ENCODE peak calls at places on chromosomes 16 and 17, in eight cellular contexts. C is fibroblast of lung, E is astrocyte of the spinal cord, Y is brain microvascular endothelial cell, I is HFFc6, R is left ventricle myocardium inferior, B is A673, L is lower leg skin. F is an unnamed sample.

GRCh38 chr17:70137451-70138230 is 31.7 kb upstream of the KCNJ2 start:
- DNase-seq in C (peak), E (peak), Y (peak), I (peak), R (no peak), B (peak), L (peak), F (peak)

GRCh38 chr16:77951788-77952187 is 70.6 kb upstream of the CLEC3A start:
- DNase-seq in C (no peak), E (no peak), Y (no peak), I (no peak), R (no peak), B (peak), L (no peak), F (no peak)

GRCh38 chr17:55089955-55090573 is 121.5 kb downstream of the STXBP4 start:
- DNase-seq in C (peak), E (peak), Y (peak), I (no peak), R (no peak), B (peak), L (no peak), F (no peak)

GRCh38 chr16:7849891-7850290 is 517.2 kb downstream of the RBFOX1 start:
- DNase-seq in C (no peak), E (no peak), Y (no peak), I (no peak), R (no peak), B (no peak), L (no peak), F (no peak)

GRCh38 chr16:83713597-83713996 is 94.2 kb upstream of the HSBP1 start:
- DNase-seq in C (no peak), E (no peak), Y (no peak), I (no peak), R (no peak), B (peak), L (no peak), F (no peak)

GRCh38 chr16:88065747-88066142 is 114.5 kb downstream of the BANP start:
- DNase-seq in C (no peak), E (no peak), Y (no peak), I (no peak), R (peak), B (no peak), L (no peak), F (peak)

GRCh38 chr17:20154601-20155000 is 145.4 kb downstream of the SPECC1 start:
- DNase-seq in C (no peak), E (no peak), Y (no peak), I (no peak), R (no peak), B (no peak), L (no peak), F (no peak)

GRCh38 chr17:80694085-80694991 is 149.7 kb downstream of the RPTOR start:
- DNase-seq in C (no peak), E (no peak), Y (no peak), I (no peak), R (no peak), B (no peak), L (no peak), F (no peak)

GRCh38 chr17:83201206-83202001 is 122.0 kb downstream of the METRNL start:
- DNase-seq in C (no peak), E (no peak), Y (no peak), I (no peak), R (no peak), B (no peak), L (peak), F (peak)

GRCh38 chr17:73420897-73421296 is 109.1 kb upstream of the CDC42EP4 start:
- DNase-seq in C (no peak), E (peak), Y (peak), I (no peak), R (no peak), B (peak), L (no peak), F (no peak)

GRCh38 chr17:75707096-75707720 is 14.1 kb upstream of the ITGB4 start:
- DNase-seq in C (peak), E (peak), Y (peak), I (peak), R (peak), B (no peak), L (no peak), F (peak)

GRCh38 chr17:19738757-19739156 is 9.3 kb downstream of the ALDH3A1 start:
- DNase-seq in C (no peak), E (no peak), Y (no peak), I (no peak), R (no peak), B (no peak), L (no peak), F (no peak)

GRCh38 chr17:67022451-67022810 is 21.9 kb upstream of the CACNG1 start:
- DNase-seq in C (no peak), E (no peak), Y (no peak), I (no peak), R (no peak), B (no peak), L (no peak), F (peak)

GRCh38 chr16:10408824-10409381 is 23.0 kb downstream of the ATF7IP2 start:
- DNase-seq in C (no peak), E (peak), Y (no peak), I (no peak), R (no peak), B (no peak), L (no peak), F (no peak)

GRCh38 chr17:10316986-10317834 is 55.6 kb downstream of the MYH13 start:
- DNase-seq in C (peak), E (peak), Y (peak), I (peak), R (peak), B (peak), L (peak), F (peak)
- TF ChIP-seq CTCF in C (no peak), E (peak), Y (peak), I (peak), R (peak), B (peak), L (no peak), F (peak)

GRCh38 chr17:78826836-78827509 is 13.6 kb downstream of the USP36 start:
- DNase-seq in C (no peak), E (no peak), Y (no peak), I (no peak), R (no peak), B (no peak), L (no peak), F (no peak)

GRCh38 chr17:78825696-78826095 is 14.9 kb downstream of the USP36 start:
- DNase-seq in C (no peak), E (no peak), Y (no peak), I (no peak), R (no peak), B (no peak), L (no peak), F (no peak)

GRCh38 chr17:78829477-78829876 is 11.1 kb downstream of the USP36 start:
- DNase-seq in C (no peak), E (no peak), Y (no peak), I (no peak), R (no peak), B (no peak), L (no peak), F (no peak)

GRCh38 chr17:78826426-78826825 is 14.2 kb downstream of the USP36 start:
- DNase-seq in C (no peak), E (peak), Y (peak), I (no peak), R (no peak), B (no peak), L (no peak), F (no peak)

DNA sequence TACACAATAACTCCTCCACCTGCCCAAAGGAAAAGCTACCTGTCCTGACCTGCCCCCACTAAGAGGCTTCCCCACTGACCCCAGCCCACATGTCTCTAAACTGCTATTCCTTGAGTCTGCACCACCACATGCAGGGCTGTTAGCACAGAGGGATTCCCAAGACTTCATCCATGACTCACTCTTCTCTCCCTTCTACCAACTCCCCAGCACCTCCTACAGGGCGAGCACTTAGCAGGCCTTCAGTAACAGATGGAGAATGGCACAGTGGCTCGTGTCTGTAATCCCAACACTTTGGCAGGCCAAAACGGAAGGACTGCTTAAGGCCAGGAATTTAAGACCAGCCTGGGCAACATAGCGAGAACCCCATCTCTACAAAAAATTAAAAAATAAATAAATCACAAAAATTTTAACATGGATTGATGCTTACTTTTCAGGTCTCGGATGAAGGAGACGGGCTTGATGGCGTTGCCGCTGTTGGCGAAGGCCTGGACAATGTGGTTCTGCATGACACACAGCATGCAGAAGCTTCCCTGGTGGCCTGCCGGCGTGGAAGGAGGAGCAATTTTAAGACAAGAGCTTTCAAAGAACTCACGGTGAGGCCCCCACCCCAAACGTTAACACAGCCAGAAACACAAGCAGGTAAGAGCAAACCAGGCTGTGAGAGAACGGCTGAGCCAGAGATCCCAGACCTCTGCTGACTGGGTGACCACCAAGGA is 12.0 kb downstream of the USP36 start:
- DNase-seq in C (peak), E (peak), Y (peak), I (peak), R (no peak), B (peak), L (no peak), F (no peak)
- TF ChIP-seq CTCF in C (peak), E (peak), Y (peak), I (peak), R (no peak), B (peak), L (no peak), F (no peak)

DNA sequence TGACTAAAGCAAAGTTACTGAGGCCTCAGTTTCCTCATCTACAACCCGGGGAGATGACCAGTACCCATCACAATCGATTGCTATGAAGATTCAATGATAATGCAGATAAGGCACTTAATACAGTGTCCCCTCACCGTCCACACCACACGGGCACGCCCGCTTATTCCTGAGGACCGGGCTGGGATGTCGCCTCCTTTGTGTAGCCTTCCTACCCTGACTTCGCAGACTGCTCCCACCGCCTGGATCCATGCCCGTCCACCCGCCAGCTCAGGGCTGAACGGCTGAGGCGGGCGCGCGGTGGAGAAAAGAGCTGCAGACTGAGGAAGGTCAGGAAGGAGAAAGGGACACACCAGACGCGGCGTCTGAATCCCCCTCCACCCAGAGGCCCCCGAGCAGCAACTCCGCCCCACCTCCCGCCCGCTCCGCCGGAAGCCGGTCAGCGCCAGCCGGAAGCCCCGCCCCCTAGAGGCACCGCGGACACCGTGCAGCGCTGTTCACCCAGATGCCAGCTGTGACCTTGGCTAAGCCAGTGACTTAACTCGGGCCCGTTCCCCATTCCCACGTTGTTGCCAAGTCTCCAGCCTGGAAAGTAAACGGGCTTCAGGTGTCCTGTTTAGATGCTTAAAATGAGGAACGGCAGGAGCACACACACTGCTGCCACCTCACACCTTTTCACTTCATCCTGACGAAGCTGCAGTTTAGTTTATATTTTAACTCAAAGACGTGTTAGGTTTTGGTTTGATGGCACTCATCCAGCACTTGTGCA is at the start of gene KRABD2:
- DNase-seq in C (peak), E (peak), Y (peak), I (peak), R (peak), B (peak), L (peak), F (peak)
- TF ChIP-seq CTCF in C (peak), E (peak), Y (peak), I (peak), R (peak), B (peak), L (no peak), F (peak)

GRCh38 chr16:85514601-85515318 is 98.4 kb upstream of the GSE1 start:
- DNase-seq in C (peak), E (peak), Y (peak), I (peak), R (peak), B (peak), L (peak), F (peak)

GRCh38 chr16:85513180-85513579 is 99.9 kb upstream of the GSE1 start:
- DNase-seq in C (no peak), E (no peak), Y (no peak), I (no peak), R (no peak), B (no peak), L (no peak), F (no peak)

GRCh38 chr16:85515319-85515745 is 97.8 kb upstream of the GSE1 start:
- DNase-seq in C (no peak), E (no peak), Y (no peak), I (no peak), R (no peak), B (peak), L (no peak), F (no peak)

GRCh38 chr16:85513649-85514048 is 99.5 kb upstream of the GSE1 start:
- DNase-seq in C (no peak), E (no peak), Y (no peak), I (no peak), R (no peak), B (no peak), L (no peak), F (no peak)

DNA sequence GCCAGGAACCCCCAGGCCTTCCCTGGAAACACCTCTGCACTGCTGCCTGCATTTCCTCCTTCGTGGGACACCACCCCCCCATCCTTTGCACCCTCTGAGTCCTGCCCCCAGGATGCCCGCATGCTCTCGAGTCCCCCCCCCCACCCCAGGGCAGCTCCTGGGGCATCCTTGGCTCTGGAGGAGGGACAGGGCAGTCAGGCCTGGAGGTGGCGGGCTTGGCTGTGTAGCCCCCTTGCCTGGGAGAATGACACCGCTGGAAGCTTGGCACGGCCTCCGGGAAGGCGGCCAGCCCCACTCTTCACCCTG is 98.9 kb upstream of the GSE1 start:
- DNase-seq in C (no peak), E (no peak), Y (no peak), I (no peak), R (peak), B (no peak), L (no peak), F (peak)
- TF ChIP-seq CTCF in C (no peak), E (no peak), Y (no peak), I (peak), R (no peak), B (no peak), L (no peak), F (no peak)

GRCh38 chr17:50699410-50699809 is 8.3 kb downstream of the ANKRD40 start:
- DNase-seq in C (no peak), E (no peak), Y (no peak), I (peak), R (no peak), B (no peak), L (no peak), F (no peak)

GRCh38 chr17:50696365-50696879 is 11.3 kb downstream of the ANKRD40 start:
- DNase-seq in C (no peak), E (no peak), Y (no peak), I (no peak), R (no peak), B (no peak), L (no peak), F (no peak)

GRCh38 chr17:50697076-50697475 is 10.6 kb downstream of the ANKRD40 start:
- DNase-seq in C (no peak), E (no peak), Y (no peak), I (no peak), R (no peak), B (no peak), L (no peak), F (no peak)

GRCh38 chr17:50693041-50693682 is 14.6 kb downstream of the ANKRD40 start:
- DNase-seq in C (peak), E (peak), Y (no peak), I (peak), R (no peak), B (no peak), L (no peak), F (no peak)

DNA sequence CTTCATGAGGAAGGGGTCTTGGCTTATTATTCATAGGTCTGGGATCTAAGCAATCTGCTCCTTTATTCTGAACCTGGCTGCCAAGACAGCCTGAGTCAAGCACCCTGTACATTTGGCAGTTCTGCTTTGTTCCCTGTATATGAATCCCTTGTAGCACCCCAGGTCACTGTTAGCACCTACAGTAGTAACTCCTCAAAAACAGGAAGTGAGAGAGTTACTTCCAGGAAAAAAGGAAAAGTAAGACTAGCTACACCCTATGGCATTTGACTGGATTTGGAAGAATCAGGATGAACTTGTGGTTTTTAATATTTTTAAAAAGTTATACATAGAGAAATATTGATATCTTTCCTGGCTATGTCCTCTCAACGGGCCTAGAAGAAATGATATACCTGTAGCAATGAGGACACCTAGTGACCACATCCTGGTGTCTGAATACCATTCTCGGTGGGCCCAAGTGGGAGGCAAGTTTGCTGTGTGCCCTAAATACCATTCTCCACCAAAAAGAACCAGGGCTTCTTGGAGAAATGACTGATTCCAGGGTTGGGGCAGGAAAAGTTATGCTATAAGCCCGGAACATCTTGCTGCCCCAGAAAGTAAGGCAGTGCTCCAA is 9.9 kb downstream of the ANKRD40 start:
- DNase-seq in C (no peak), E (no peak), Y (no peak), I (no peak), R (no peak), B (no peak), L (no peak), F (no peak)
- TF ChIP-seq CTCF in C (no peak), E (no peak), Y (no peak), I (no peak), R (no peak), B (no peak), L (no peak), F (no peak)

GRCh38 chr17:11580677-11581076 is 17.6 kb upstream of the DNAH9 start:
- DNase-seq in C (no peak), E (no peak), Y (no peak), I (no peak), R (no peak), B (no peak), L (no peak), F (no peak)
- TF ChIP-seq CTCF in C (no peak), E (no peak), Y (no peak), I (no peak), R (no peak), B (no peak), L (no peak), F (no peak)

GRCh38 chr17:60315650-60316049 is 76.3 kb downstream of the USP32 start:
- DNase-seq in C (no peak), E (no peak), Y (no peak), I (no peak), R (no peak), B (no peak), L (no peak), F (no peak)
- TF ChIP-seq CTCF in C (no peak), E (no peak), Y (peak), I (peak), R (no peak), B (peak), L (no peak), F (no peak)

DNA sequence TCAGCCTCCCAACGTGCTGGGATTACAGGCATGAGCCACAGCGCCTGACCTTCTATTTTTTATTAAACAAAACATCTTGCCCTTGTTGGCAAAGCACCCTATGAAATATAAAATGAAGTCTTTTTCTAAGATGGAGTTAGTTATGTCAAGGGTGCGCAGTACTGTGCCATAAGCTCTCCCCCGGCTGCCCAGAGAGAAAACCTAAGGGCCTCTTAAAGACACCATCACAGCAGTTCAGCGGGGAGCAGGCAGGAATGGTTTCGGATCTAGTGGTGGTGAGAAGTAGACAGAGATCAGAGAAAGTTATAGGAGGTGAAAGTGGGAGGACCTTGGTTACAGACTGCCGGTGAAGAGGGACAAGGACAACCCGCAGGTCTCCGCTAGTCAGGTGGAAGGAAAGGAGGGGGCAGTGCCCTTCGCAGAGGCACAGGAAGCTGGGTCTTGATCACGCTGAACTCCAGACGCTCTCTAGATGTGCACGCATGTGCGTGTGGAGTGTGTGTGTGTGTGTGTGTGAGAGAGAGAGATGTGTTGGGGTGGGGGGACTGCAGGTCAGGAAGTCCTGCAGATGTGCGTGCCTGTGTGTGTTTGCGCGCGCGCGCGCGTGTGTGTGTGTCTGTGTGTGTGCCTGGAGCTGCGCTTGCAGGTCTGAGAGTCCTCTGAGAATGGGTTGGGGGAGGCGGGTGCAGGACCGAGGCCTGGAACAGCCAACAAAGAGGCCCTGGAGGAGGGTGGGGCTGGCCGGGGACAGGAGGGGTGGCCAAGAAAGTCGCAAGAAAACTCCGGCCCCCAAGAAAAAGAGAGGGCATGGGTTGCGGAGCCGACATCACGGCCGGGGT is 748 bp upstream of the CMTM3 start:
- DNase-seq in C (peak), E (peak), Y (peak), I (peak), R (peak), B (peak), L (peak), F (peak)
- TF ChIP-seq CTCF in C (no peak), E (no peak), Y (no peak), I (no peak), R (no peak), B (no peak), L (no peak), F (no peak)

F was measured in psoas muscle.